ENCODE peak calls at places on chromosomes 3 and 15, in five cellular contexts. One of them, this sample, is unnamed. For H3K79me1, the result is how much of the 10 kb centered on the place peaks cover.

GRCh38 chr3:18556001-18556408 is 130.9 kb upstream of the SATB1 start:
- DNase-seq in trophoblast cell: no peak
- DNase-seq in mesenchymal stem cell: no peak
- DNase-seq in H1: no peak
- DNase-seq in H9: no peak
- DNase-seq in this sample: no peak

GRCh38 chr3:133717424-133717823 is 28.8 kb upstream of the TF start:
- DNase-seq in trophoblast cell: no peak
- DNase-seq in mesenchymal stem cell: no peak
- DNase-seq in H1: no peak
- DNase-seq in H9: no peak
- DNase-seq in this sample: no peak

GRCh38 chr3:59469948-59470723 is 420.3 kb upstream of the CFAP20DC start:
- DNase-seq in trophoblast cell: peak
- DNase-seq in mesenchymal stem cell: no peak
- DNase-seq in H1: no peak
- DNase-seq in H9: no peak
- DNase-seq in this sample: no peak

GRCh38 chr3:131349946-131350347 is 31.6 kb upstream of the NUDT16 start:
- DNase-seq in trophoblast cell: peak
- DNase-seq in mesenchymal stem cell: peak
- DNase-seq in H1: no peak
- DNase-seq in H9: no peak
- DNase-seq in this sample: no peak

GRCh38 chr3:98109789-98110188 is 20.7 kb upstream of the OR5H1 start:
- DNase-seq in trophoblast cell: no peak
- DNase-seq in mesenchymal stem cell: no peak
- DNase-seq in H1: no peak
- DNase-seq in H9: no peak
- DNase-seq in this sample: no peak

GRCh38 chr3:150925751-150926201 is 20.5 kb upstream of the MINDY4B start:
- DNase-seq in trophoblast cell: peak
- DNase-seq in mesenchymal stem cell: peak
- DNase-seq in H1: peak
- DNase-seq in H9: peak
- DNase-seq in this sample: peak

GRCh38 chr3:136068708-136069107 is 103.2 kb downstream of the PPP2R3A start:
- DNase-seq in trophoblast cell: no peak
- DNase-seq in mesenchymal stem cell: no peak
- DNase-seq in H1: no peak
- DNase-seq in H9: no peak
- DNase-seq in this sample: no peak

GRCh38 chr3:22922317-22922716 is 280.8 kb upstream of the UBE2E2 start:
- DNase-seq in trophoblast cell: peak
- DNase-seq in mesenchymal stem cell: peak
- DNase-seq in H1: no peak
- DNase-seq in H9: no peak
- DNase-seq in this sample: no peak

GRCh38 chr15:32688151-32688639 is 29.6 kb upstream of the GREM1 start:
- DNase-seq in trophoblast cell: no peak
- DNase-seq in mesenchymal stem cell: no peak
- DNase-seq in H1: no peak
- DNase-seq in H9: no peak
- DNase-seq in this sample: no peak

GRCh38 chr15:67186226-67186649 is 68.2 kb downstream of the AAGAB start:
- DNase-seq in trophoblast cell: no peak
- DNase-seq in mesenchymal stem cell: no peak
- DNase-seq in H1: no peak
- DNase-seq in H9: no peak
- DNase-seq in this sample: no peak

GRCh38 chr15:57012557-57012956 is 94.1 kb downstream of the TCF12 start:
- DNase-seq in trophoblast cell: no peak
- DNase-seq in mesenchymal stem cell: no peak
- DNase-seq in H1: no peak
- DNase-seq in H9: no peak
- DNase-seq in this sample: no peak

GRCh38 chr15:57015360-57015759 is 96.9 kb downstream of the TCF12 start:
- DNase-seq in trophoblast cell: no peak
- DNase-seq in mesenchymal stem cell: no peak
- DNase-seq in H1: no peak
- DNase-seq in H9: no peak
- DNase-seq in this sample: no peak

GRCh38 chr15:57017024-57017423 is 98.6 kb downstream of the TCF12 start:
- DNase-seq in trophoblast cell: no peak
- DNase-seq in mesenchymal stem cell: peak
- DNase-seq in H1: no peak
- DNase-seq in H9: no peak
- DNase-seq in this sample: no peak

GRCh38 chr15:57018151-57018550 is 99.7 kb downstream of the TCF12 start:
- DNase-seq in trophoblast cell: no peak
- DNase-seq in mesenchymal stem cell: peak
- DNase-seq in H1: no peak
- DNase-seq in H9: no peak
- DNase-seq in this sample: no peak

DNA sequence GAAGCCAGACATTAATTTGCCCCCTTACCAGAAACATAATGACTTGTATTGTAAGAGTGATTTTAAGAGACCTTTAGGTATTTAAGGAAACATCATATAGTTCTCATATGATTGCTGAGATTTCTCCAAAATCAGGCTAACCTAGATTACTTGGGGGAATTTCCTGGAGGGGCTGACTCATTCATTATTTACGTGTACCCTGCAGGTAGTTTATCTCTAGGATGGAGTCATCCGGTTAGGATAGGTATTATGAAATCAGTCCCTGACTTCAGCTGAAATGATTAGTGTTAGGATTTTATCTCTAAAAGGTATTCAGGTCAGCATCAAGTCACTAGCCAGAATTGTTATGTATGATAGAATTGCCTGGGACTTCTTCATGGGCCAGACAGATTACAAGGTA is 97.5 kb downstream of the TCF12 start:
- DNase-seq in trophoblast cell: peak
- DNase-seq in mesenchymal stem cell: peak
- DNase-seq in H1: no peak
- DNase-seq in H9: no peak
- DNase-seq in this sample: no peak
- H3K79me1 ChIP-seq in trophoblast cell: under half
- H3K79me1 ChIP-seq in mesenchymal stem cell: under half
- H3K79me1 ChIP-seq in H1: under half
- H3K79me1 ChIP-seq in H9: under half
- H3K79me1 ChIP-seq in this sample: under half

GRCh38 chr3:41193822-41194539 is 5.3 kb upstream of the CTNNB1 start:
- DNase-seq in trophoblast cell: no peak
- DNase-seq in mesenchymal stem cell: no peak
- DNase-seq in H1: no peak
- DNase-seq in H9: no peak
- DNase-seq in this sample: no peak
- H2BK12ac ChIP-seq in trophoblast cell: no peak
- H2BK12ac ChIP-seq in mesenchymal stem cell: no peak
- H2BK12ac ChIP-seq in H1: no peak
- H2BK12ac ChIP-seq in H9: no peak
- H2BK12ac ChIP-seq in this sample: no peak

GRCh38 chr3:16502347-16502908 is 11.1 kb downstream of the RFTN1 start:
- DNase-seq in trophoblast cell: no peak
- DNase-seq in mesenchymal stem cell: no peak
- DNase-seq in H1: no peak
- DNase-seq in H9: no peak
- DNase-seq in this sample: no peak
- H3K79me1 ChIP-seq in trophoblast cell: under half
- H3K79me1 ChIP-seq in mesenchymal stem cell: under half
- H3K79me1 ChIP-seq in H1: under half
- H3K79me1 ChIP-seq in H9: under half
- H3K79me1 ChIP-seq in this sample: under half

DNA sequence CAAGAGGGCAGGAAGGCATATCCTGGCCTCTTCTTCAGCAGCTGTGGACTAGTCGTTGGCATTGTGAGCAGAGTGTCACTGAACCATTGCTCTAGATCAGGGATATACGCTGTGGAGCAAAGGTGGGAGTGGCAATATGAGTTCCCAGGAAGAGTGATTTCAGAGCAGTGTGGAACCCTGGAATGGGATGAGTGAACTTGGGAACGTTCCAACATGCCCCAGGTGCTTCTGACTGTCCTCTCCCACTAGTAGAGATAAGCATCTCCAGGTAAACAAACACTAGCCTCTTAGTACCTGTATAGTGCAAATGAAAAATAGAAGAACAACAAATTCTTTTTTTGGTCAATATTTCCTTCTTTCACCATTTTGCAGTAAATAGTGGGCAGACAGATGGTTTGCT is 123.6 kb upstream of the VEPH1 start:
- DNase-seq in trophoblast cell: no peak
- DNase-seq in mesenchymal stem cell: no peak
- DNase-seq in H1: no peak
- DNase-seq in H9: no peak
- DNase-seq in this sample: no peak
- H2BK12ac ChIP-seq in trophoblast cell: no peak
- H2BK12ac ChIP-seq in mesenchymal stem cell: no peak
- H2BK12ac ChIP-seq in H1: no peak
- H2BK12ac ChIP-seq in H9: no peak
- H2BK12ac ChIP-seq in this sample: no peak

This sample was measured in neuronal stem cell.